ENCODE peak calls at places on chromosome 2, in six cellular contexts. Z, C, M, B, I and R are unnamed samples.
A peak's percentile ranks its signal among the peaks of the same experiment; 100 is the strongest.

GRCh38 chr2:105592288-105592687 is 152.4 kb upstream of the NCK2 start:
- DNase-seq in C (no peak), Z (no peak), M (no peak), I (no peak), B (no peak), R (no peak)

GRCh38 chr2:42967959-42968674 is 175.7 kb upstream of the HAAO start:
- DNase-seq in C (peak; percentile 97), I (no peak), M (no peak), Z (peak; percentile 81), B (peak; percentile 74), R (no peak)

GRCh38 chr2:219350215-219350937 is 17.8 kb upstream of the RESP18 start:
- DNase-seq in B (no peak), M (no peak), Z (no peak), C (peak; percentile 84), I (no peak), R (no peak)

GRCh38 chr2:201966691-201967388 is 66.8 kb upstream of the FZD7 start:
- DNase-seq in M (peak; percentile 18), C (no peak), I (no peak), Z (no peak), B (no peak), R (no peak)

GRCh38 chr2:138559648-138560047 is 58.1 kb downstream of the SPOPL start:
- DNase-seq in I (no peak), Z (no peak), C (no peak), M (no peak), B (no peak), R (no peak)

GRCh38 chr2:225994748-225995405 is 595.4 kb downstream of the NYAP2 start:
- DNase-seq in C (peak; percentile 41), M (no peak), Z (no peak), B (no peak), I (no peak), R (no peak)

GRCh38 chr2:38192976-38193375 is 117.0 kb upstream of the CYP1B1 start:
- DNase-seq in M (no peak), Z (no peak), I (no peak), C (no peak), B (no peak), R (no peak)

GRCh38 chr2:173874899-173875247 is 90.3 kb downstream of the SP3 start:
- DNase-seq in I (no peak), B (no peak), Z (no peak), C (no peak), M (no peak), R (no peak)

GRCh38 chr2:37318401-37318800 is 6.2 kb downstream of the PRKD3 start:
- DNase-seq in M (no peak), B (no peak), C (peak; percentile 57), Z (peak; percentile 87), I (no peak), R (no peak)

GRCh38 chr2:218367415-218368149 is 10.9 kb downstream of the CATIP start:
- DNase-seq in M (peak; percentile 97), Z (no peak), I (peak; percentile 71), C (peak; percentile 80), B (peak; percentile 98), R (peak; percentile 69)

GRCh38 chr2:85095094-85095493 is 38.1 kb upstream of the TCF7L1 start:
- DNase-seq in C (peak; percentile 48), M (no peak), B (no peak), Z (no peak), I (no peak), R (no peak)

GRCh38 chr2:137302957-137303356 is 537.6 kb downstream of the THSD7B start:
- DNase-seq in B (peak; percentile 30), M (no peak), I (no peak), Z (no peak), C (no peak), R (no peak)

GRCh38 chr2:241773511-241774418 is 2.9 kb upstream of the GAL3ST2 start:
- DNase-seq in I (no peak), B (peak; percentile 73), M (peak; percentile 50), Z (no peak), C (no peak), R (no peak)

GRCh38 chr2:16189851-16190160 is 249.5 kb downstream of the MYCN start:
- DNase-seq in B (no peak), M (no peak), C (no peak), I (no peak), Z (no peak), R (no peak)

GRCh38 chr2:127377262-127377661 is 10.5 kb downstream of the MAP3K2 start:
- DNase-seq in I (no peak), Z (no peak), B (no peak), M (no peak), C (peak; percentile 23), R (no peak)

GRCh38 chr2:196804381-196804780 is 4.8 kb downstream of the C2orf66 start:
- DNase-seq in C (peak; percentile 51), I (no peak), M (no peak), B (no peak), Z (no peak), R (no peak)

GRCh38 chr2:17536416-17536815 is 4.1 kb upstream of the VSNL1 start:
- DNase-seq in Z (no peak), C (peak; percentile 52), M (no peak), I (no peak), B (no peak), R (no peak)

GRCh38 chr2:98664323-98664722 is 55.9 kb downstream of the UNC50 start:
- DNase-seq in M (no peak), C (peak; percentile 30), Z (no peak), I (peak; percentile 79), B (no peak), R (peak; percentile 66)

GRCh38 chr2:59594671-59595222 is 958.7 kb downstream of the BCL11A start:
- DNase-seq in B (peak; percentile 45), C (no peak), I (no peak), Z (no peak), M (no peak), R (no peak)

GRCh38 chr2:86396304-86396785 is 44.8 kb upstream of the KDM3A start:
- DNase-seq in B (no peak), Z (no peak), M (peak; percentile 51), I (peak; percentile 26), C (peak; percentile 50), R (no peak)

GRCh38 chr2:46538393-46538792 is 59.0 kb downstream of the TMEM247 start:
- DNase-seq in I (no peak), Z (no peak), C (peak; percentile 53), M (no peak), B (no peak), R (no peak)

GRCh38 chr2:127664065-127664894 is 11.1 kb downstream of the LIMS2 start:
- DNase-seq in C (peak; percentile 41), I (no peak), B (peak; percentile 78), Z (no peak), M (peak; percentile 59), R (no peak)

GRCh38 chr2:49028101-49028500 is 126.2 kb downstream of the FSHR start:
- DNase-seq in M (no peak), Z (no peak), I (no peak), C (no peak), B (no peak), R (no peak)

GRCh38 chr2:3389193-3389592 is 9.7 kb downstream of the TRAPPC12 start:
- DNase-seq in B (no peak), C (no peak), I (no peak), Z (no peak), M (no peak), R (no peak)

GRCh38 chr2:3387011-3387410 is 7.5 kb downstream of the TRAPPC12 start:
- DNase-seq in B (no peak), M (no peak), C (no peak), I (no peak), Z (no peak), R (no peak)

GRCh38 chr2:3387644-3388411 is 8.3 kb downstream of the TRAPPC12 start:
- DNase-seq in C (no peak), I (no peak), M (no peak), B (no peak), Z (no peak), R (no peak)

GRCh38 chr2:3388412-3388738 is 8.9 kb downstream of the TRAPPC12 start:
- DNase-seq in C (no peak), I (no peak), Z (no peak), M (no peak), B (no peak), R (no peak)

GRCh38 chr2:3386448-3386958 is 7.0 kb downstream of the TRAPPC12 start:
- DNase-seq in B (no peak), M (no peak), C (no peak), Z (no peak), I (no peak), R (no peak)
- H3K27ac ChIP-seq in B (no peak overlapping the region), M (no peak overlapping the region), C (no peak overlapping the region), Z (peak overlapping the region; percentile 74), I (no peak overlapping the region), R (no peak overlapping the region)

DNA sequence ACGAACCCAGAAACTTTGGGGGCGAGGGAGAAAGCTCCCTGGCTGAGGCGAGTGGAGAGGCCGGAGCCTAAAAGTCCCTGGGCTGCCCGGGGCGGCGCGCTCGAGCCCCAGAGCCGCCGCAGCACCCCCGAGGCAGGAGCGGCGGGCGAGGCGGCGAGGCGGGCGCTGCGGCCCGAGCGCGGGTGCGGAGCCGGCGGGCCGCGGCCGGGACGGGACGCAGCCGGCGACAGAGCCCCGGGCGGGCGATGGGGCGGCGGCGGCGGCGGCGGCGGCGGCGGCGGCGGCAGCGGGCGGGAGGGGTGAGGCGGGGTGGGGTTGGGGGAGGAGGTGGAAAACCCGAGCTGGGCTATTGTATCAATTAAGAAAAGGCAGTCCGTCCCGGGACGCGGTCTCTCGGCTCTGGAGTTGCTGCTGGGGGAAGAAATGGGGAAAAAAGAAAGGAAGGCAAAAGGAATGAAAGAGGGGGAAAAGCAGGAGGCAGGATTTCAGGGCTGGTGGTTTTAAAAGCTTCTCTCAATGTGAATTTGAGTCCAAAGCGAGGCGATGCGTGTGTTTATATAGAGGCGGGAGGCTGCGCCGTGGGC is 821 bp upstream of the CYP26B1 start:
- DNase-seq in I (no peak), B (peak; percentile 70), C (peak; percentile 52), M (no peak), Z (no peak), R (no peak)
- H3K27me3 ChIP-seq in I (peaks cover 41% of the 10 kb centered on the region), B (peaks cover 87% of the 10 kb centered on the region), C (peaks cover 55% of the 10 kb centered on the region), M (peaks cover 76% of the 10 kb centered on the region), Z (peaks cover 86% of the 10 kb centered on the region), R (peaks cover 85% of the 10 kb centered on the region)

GRCh38 chr2:211157211-211157610 is 600.8 kb downstream of the CPS1 start:
- DNase-seq in M (no peak), Z (no peak), C (no peak), B (no peak), I (no peak), R (no peak)

GRCh38 chr2:211159972-211160371 is 603.6 kb downstream of the CPS1 start:
- DNase-seq in C (no peak), I (no peak), Z (no peak), B (no peak), M (no peak), R (no peak)

GRCh38 chr2:211157856-211158463 is 601.6 kb downstream of the CPS1 start:
- DNase-seq in I (peak; percentile 48), Z (no peak), C (peak; percentile 65), M (peak; percentile 80), B (peak; percentile 81), R (peak; percentile 33)

GRCh38 chr2:211161236-211161635 is 604.8 kb downstream of the CPS1 start:
- DNase-seq in Z (no peak), B (no peak), M (no peak), C (no peak), I (no peak), R (no peak)
- H3K27ac ChIP-seq in Z (no peak overlapping the region), B (no peak overlapping the region), M (no peak overlapping the region), C (no peak overlapping the region), I (no peak overlapping the region), R (no peak overlapping the region)

DNA sequence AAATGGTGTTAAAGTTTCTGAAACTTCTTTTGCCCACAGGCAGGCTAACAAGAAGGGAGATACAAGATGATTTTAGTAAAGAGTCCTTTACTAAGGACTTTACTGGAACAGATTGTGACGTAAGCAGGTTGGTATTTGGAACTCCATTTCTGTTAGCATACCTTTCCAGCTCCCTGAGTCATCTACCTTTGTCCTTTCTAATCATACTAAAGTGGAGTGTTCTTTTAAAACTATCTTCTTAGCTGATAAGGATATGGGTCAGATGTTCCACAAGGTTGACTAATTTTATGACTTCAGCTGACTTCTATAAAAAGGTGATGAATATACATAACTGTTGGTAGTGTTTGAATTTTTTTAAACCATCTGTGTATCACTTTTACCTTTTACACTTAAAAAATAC is 21.1 kb downstream of the UGP2 start:
- DNase-seq in C (peak; percentile 37), B (no peak), Z (no peak), M (no peak), I (no peak), R (no peak)
- H3K27me3 ChIP-seq in C (no peaks in the 10 kb centered on the region), B (no peaks in the 10 kb centered on the region), Z (no peaks in the 10 kb centered on the region), M (no peaks in the 10 kb centered on the region), I (no peaks in the 10 kb centered on the region), R (no peaks in the 10 kb centered on the region)